ENCODE peak calls at places on chromosome 10, in eight cellular contexts. B, N, Z, P, K, A, U and M are unnamed samples.
A peak's percentile ranks its signal among the peaks of the same experiment; 100 is the strongest.

GRCh38 chr10:19168584-19168983 is 120.0 kb downstream of the MALRD1 start:
- DNase-seq in B (no peak), N (no peak), Z (no peak), P (no peak), K (no peak), A (no peak), U (peak; percentile 1), M (no peak)

GRCh38 chr10:101993836-101994235 is 62.1 kb downstream of the ARMH3 start:
- DNase-seq in B (no peak), N (no peak), Z (no peak), P (no peak), K (no peak), A (no peak), U (no peak), M (no peak)

GRCh38 chr10:2674451-2674850 is 392.9 kb upstream of the PFKP start:
- DNase-seq in B (no peak), N (no peak), Z (no peak), P (no peak), K (no peak), A (no peak), U (no peak), M (no peak)

GRCh38 chr10:44859546-44860285 is 51.4 kb upstream of the TMEM72 start:
- DNase-seq in B (no peak), N (no peak), Z (no peak), P (no peak), K (no peak), A (no peak), U (no peak), M (no peak)

GRCh38 chr10:16986406-16987128 is 143.0 kb downstream of the CUBN start:
- DNase-seq in B (no peak), N (no peak), Z (no peak), P (no peak), K (no peak), A (peak; percentile 90), U (peak; percentile 16), M (no peak)

GRCh38 chr10:97771055-97771811 is 566 bp downstream of the SFRP5 start:
- DNase-seq in B (no peak), N (peak; percentile 64), Z (no peak), P (no peak), K (no peak), A (no peak), U (no peak), M (no peak)

GRCh38 chr10:88946200-88946599 is 6.4 kb downstream of the ACTA2 start:
- DNase-seq in B (no peak), N (no peak), Z (no peak), P (no peak), K (no peak), A (no peak), U (no peak), M (no peak)

GRCh38 chr10:8513155-8514147 is 459.0 kb downstream of the GATA3 start:
- DNase-seq in B (no peak), N (no peak), Z (no peak), P (no peak), K (no peak), A (no peak), U (no peak), M (no peak)

GRCh38 chr10:63515002-63515763 is 6.0 kb upstream of the REEP3 start:
- DNase-seq in B (peak; percentile 17), N (no peak), Z (no peak), P (no peak), K (no peak), A (no peak), U (no peak), M (no peak)

GRCh38 chr10:102540023-102540422 is 36.3 kb downstream of the SUFU start:
- DNase-seq in B (peak; percentile 4), N (peak; percentile 52), Z (no peak), P (no peak), K (no peak), A (no peak), U (peak; percentile 30), M (no peak)

GRCh38 chr10:91652364-91652763 is 19.5 kb upstream of the PPP1R3C start:
- DNase-seq in B (no peak), N (peak; percentile 90), Z (no peak), P (no peak), K (peak; percentile 94), A (no peak), U (peak; percentile 65), M (no peak)

GRCh38 chr10:93758911-93759410 is 1.2 kb downstream of the LGI1 start:
- DNase-seq in B (no peak), N (no peak), Z (no peak), P (no peak), K (no peak), A (no peak), U (no peak), M (no peak)

GRCh38 chr10:44935201-44935960 is 24.2 kb upstream of the RASSF4 start:
- DNase-seq in B (no peak), N (peak; percentile 69), Z (no peak), P (no peak), K (peak; percentile 66), A (no peak), U (peak; percentile 94), M (no peak)

GRCh38 chr10:124530215-124530665 is 68.6 kb downstream of the LHPP start:
- DNase-seq in B (peak; percentile 89), N (peak; percentile 72), Z (peak; percentile 81), P (peak; percentile 87), K (peak; percentile 26), A (peak; percentile 64), U (peak; percentile 56), M (peak; percentile 75)

GRCh38 chr10:79314761-79315601 is 32.3 kb upstream of the PPIF start:
- DNase-seq in B (no peak), N (no peak), Z (no peak), P (no peak), K (no peak), A (no peak), U (no peak), M (no peak)

GRCh38 chr10:92490387-92490786 is 83.5 kb downstream of the IDE start:
- DNase-seq in B (no peak), N (no peak), Z (no peak), P (no peak), K (no peak), A (no peak), U (no peak), M (no peak)

GRCh38 chr10:102113956-102114857 is 6.0 kb downstream of the LDB1 start:
- DNase-seq in B (no peak), N (no peak), Z (no peak), P (no peak), K (no peak), A (no peak), U (no peak), M (no peak)

GRCh38 chr10:37263304-37263703 is 137.9 kb downstream of the ANKRD30A start:
- DNase-seq in B (no peak), N (peak; percentile 1), Z (no peak), P (no peak), K (no peak), A (no peak), U (peak; percentile 2), M (no peak)

GRCh38 chr10:3783721-3784432 is 1.1 kb downstream of the KLF6 start:
- DNase-seq in B (peak; percentile 42), N (peak; percentile 71), Z (peak; percentile 31), P (peak; percentile 57), K (no peak), A (peak; percentile 56), U (peak; percentile 86), M (no peak)

GRCh38 chr10:132516771-132517725 is 20.5 kb upstream of the INPP5A start:
- DNase-seq in B (no peak), N (peak; percentile 86), Z (no peak), P (peak; percentile 75), K (peak; percentile 77), A (no peak), U (peak; percentile 92), M (no peak)

GRCh38 chr10:11539191-11539868 is 72.1 kb downstream of the USP6NL start:
- DNase-seq in B (no peak), N (peak; percentile 69), Z (no peak), P (no peak), K (no peak), A (no peak), U (peak; percentile 30), M (no peak)

GRCh38 chr10:79223346-79224048 is 123.8 kb upstream of the PPIF start:
- DNase-seq in B (no peak), N (no peak), Z (no peak), P (no peak), K (no peak), A (no peak), U (no peak), M (no peak)

GRCh38 chr10:1596482-1596881 is 140.8 kb downstream of the ADARB2 start:
- DNase-seq in B (no peak), N (no peak), Z (no peak), P (no peak), K (no peak), A (no peak), U (no peak), M (no peak)

GRCh38 chr10:52871191-52871843 is 98.7 kb upstream of the MBL2 start:
- DNase-seq in B (no peak), N (no peak), Z (no peak), P (no peak), K (no peak), A (no peak), U (no peak), M (no peak)

GRCh38 chr10:36256905-36257304 is 614.8 kb upstream of the FZD8 start:
- DNase-seq in B (no peak), N (no peak), Z (no peak), P (no peak), K (peak; percentile 47), A (no peak), U (no peak), M (no peak)

GRCh38 chr10:68111580-68111979 is 2.3 kb downstream of the MYPN start:
- DNase-seq in B (no peak), N (no peak), Z (no peak), P (no peak), K (no peak), A (no peak), U (no peak), M (no peak)

GRCh38 chr10:22681783-22682183 is 32.6 kb downstream of the PIP4K2A start:
- DNase-seq in B (peak; percentile 64), N (peak; percentile 10), Z (peak; percentile 52), P (no peak), K (no peak), A (no peak), U (peak; percentile 85), M (peak; percentile 30)

GRCh38 chr10:52621635-52622079 is 150.9 kb downstream of the MBL2 start:
- DNase-seq in B (no peak), N (no peak), Z (no peak), P (no peak), K (no peak), A (no peak), U (no peak), M (no peak)

GRCh38 chr10:6409982-6410694 is 169.9 kb downstream of the PRKCQ start:
- DNase-seq in B (peak; percentile 46), N (no peak), Z (peak; percentile 35), P (no peak), K (no peak), A (no peak), U (no peak), M (peak; percentile 14)

GRCh38 chr10:22479419-22479818 is 134.1 kb downstream of the SPAG6 start:
- DNase-seq in B (no peak), N (peak; percentile 28), Z (no peak), P (no peak), K (no peak), A (no peak), U (no peak), M (no peak)

GRCh38 chr10:82827901-82828300 is 952.9 kb downstream of the NRG3 start:
- DNase-seq in B (no peak), N (no peak), Z (no peak), P (no peak), K (no peak), A (no peak), U (no peak), M (no peak)

GRCh38 chr10:69769395-69769989 is 32.2 kb upstream of the COL13A1 start:
- DNase-seq in B (no peak), N (peak; percentile 41), Z (no peak), P (no peak), K (peak; percentile 55), A (no peak), U (no peak), M (no peak)

GRCh38 chr10:54434782-54435181 is 366.2 kb downstream of the PCDH15 start:
- DNase-seq in B (no peak), N (no peak), Z (no peak), P (no peak), K (no peak), A (no peak), U (no peak), M (no peak)